ENCODE peak calls at places on chromosomes 1 and 21, in nine cellular contexts. C is foreskin fibroblast; G is lower lobe of right lung; D is cardiac muscle cell; K is CD8-positive, alpha-beta T cell; U is cardiac fibroblast; J is GM12878; I is GM23338; N is epithelial cell of esophagus. X is an unnamed sample.

GRCh38 chr1:11355594-11356467 is 82.8 kb downstream of the UBIAD1 start:
- DNase-seq in C (no peak), G (no peak), D (no peak), K (no peak), U (no peak), J (no peak), I (peak), N (no peak), X (no peak)

GRCh38 chr1:84245566-84245965 is 55.9 kb upstream of the SAMD13 start:
- DNase-seq in C (no peak), G (no peak), D (peak), K (no peak), U (peak), J (no peak), I (no peak), N (no peak), X (no peak)

GRCh38 chr1:13469343-13469742 is 44.5 kb downstream of the LRRC38 start:
- DNase-seq in C (no peak), G (no peak), D (peak), K (no peak), U (no peak), J (no peak), I (peak), N (peak), X (peak)

GRCh38 chr1:204190212-204191211 is 5.8 kb downstream of the KISS1 start:
- DNase-seq in C (peak), G (no peak), D (peak), K (no peak), U (peak), J (no peak), I (peak), N (peak), X (no peak)

GRCh38 chr1:219188331-219188803 is 14.7 kb downstream of the LYPLAL1 start:
- DNase-seq in C (no peak), G (no peak), D (no peak), K (no peak), U (no peak), J (peak), I (no peak), N (no peak), X (peak)

GRCh38 chr1:193069748-193070394 is 10.5 kb downstream of the RO60 start:
- DNase-seq in C (peak), G (no peak), D (peak), K (no peak), U (peak), J (no peak), I (peak), N (peak), X (peak)

GRCh38 chr1:42173961-42174715 is 9.6 kb upstream of the GUCA2A start:
- DNase-seq in C (peak), G (no peak), D (peak), K (no peak), U (peak), J (no peak), I (no peak), N (peak), X (no peak)

GRCh38 chr1:109786531-109787021 is 22.9 kb upstream of the EPS8L3 start:
- DNase-seq in C (no peak), G (peak), D (peak), K (no peak), U (peak), J (no peak), I (no peak), N (peak), X (no peak)

GRCh38 chr1:53123462-53124129 is 18.8 kb downstream of the SLC1A7 start:
- DNase-seq in C (peak), G (peak), D (peak), K (no peak), U (peak), J (no peak), I (no peak), N (no peak), X (no peak)

GRCh38 chr1:32861904-32862698 is 8.6 kb downstream of the FNDC5 start:
- DNase-seq in C (peak), G (no peak), D (no peak), K (peak), U (peak), J (no peak), I (no peak), N (no peak), X (no peak)

GRCh38 chr1:183114441-183114840 is 71.6 kb upstream of the LAMC2 start:
- DNase-seq in C (no peak), G (no peak), D (no peak), K (no peak), U (no peak), J (no peak), I (no peak), N (no peak), X (no peak)

GRCh38 chr21:26140185-26140584 is 30.4 kb downstream of the APP start:
- DNase-seq in C (peak), G (no peak), D (peak), K (no peak), U (peak), J (no peak), I (no peak), N (peak), X (no peak)

GRCh38 chr1:31705080-31705866 is 1.5 kb upstream of the COL16A1 start:
- DNase-seq in C (peak), G (no peak), D (peak), K (peak), U (peak), J (no peak), I (peak), N (peak), X (peak)

GRCh38 chr1:47769983-47770382 is 227.2 kb downstream of the TRABD2B start:
- DNase-seq in C (no peak), G (peak), D (no peak), K (no peak), U (no peak), J (no peak), I (no peak), N (no peak), X (no peak)

GRCh38 chr1:98336472-98337118 is 324.9 kb upstream of the SNX7 start:
- DNase-seq in C (no peak), G (no peak), D (no peak), K (no peak), U (no peak), J (no peak), I (peak), N (no peak), X (no peak)

GRCh38 chr1:54679055-54679643 is 36.5 kb upstream of the TTC4 start:
- DNase-seq in C (no peak), G (no peak), D (no peak), K (no peak), U (no peak), J (no peak), I (no peak), N (no peak), X (no peak)

GRCh38 chr1:87330201-87330953 is 1.7 kb downstream of the LMO4 start:
- DNase-seq in C (peak), G (no peak), D (peak), K (no peak), U (peak), J (no peak), I (peak), N (peak), X (peak)

GRCh38 chr1:185666582-185666981 is 67.6 kb upstream of the HMCN1 start:
- DNase-seq in C (no peak), G (no peak), D (no peak), K (no peak), U (no peak), J (no peak), I (peak), N (no peak), X (no peak)

GRCh38 chr1:146034976-146035469 is 13.5 kb upstream of the HJV start:
- DNase-seq in C (no peak), G (no peak), D (peak), K (no peak), U (peak), J (no peak), I (peak), N (no peak), X (peak)

GRCh38 chr1:24560361-24560760 is 4.5 kb downstream of the NCMAP start:
- DNase-seq in C (no peak), G (no peak), D (no peak), K (no peak), U (no peak), J (no peak), I (no peak), N (no peak), X (no peak)
- H3K4me3 ChIP-seq in C (no peak), G (no peak), D (no peak), K (no peak), U (no peak), J (no peak), I (no peak), N (no peak), X (no peak)

GRCh38 chr1:90729484-90730246 is 12.6 kb upstream of the BARHL2 start:
- DNase-seq in C (no peak), G (no peak), D (no peak), K (no peak), U (no peak), J (no peak), I (peak), N (no peak), X (no peak)
- TF ChIP-seq CTCF in C (no peak), G (peak), D (peak), K (peak), U (no peak), J (peak), I (peak), N (no peak), X (peak)

DNA sequence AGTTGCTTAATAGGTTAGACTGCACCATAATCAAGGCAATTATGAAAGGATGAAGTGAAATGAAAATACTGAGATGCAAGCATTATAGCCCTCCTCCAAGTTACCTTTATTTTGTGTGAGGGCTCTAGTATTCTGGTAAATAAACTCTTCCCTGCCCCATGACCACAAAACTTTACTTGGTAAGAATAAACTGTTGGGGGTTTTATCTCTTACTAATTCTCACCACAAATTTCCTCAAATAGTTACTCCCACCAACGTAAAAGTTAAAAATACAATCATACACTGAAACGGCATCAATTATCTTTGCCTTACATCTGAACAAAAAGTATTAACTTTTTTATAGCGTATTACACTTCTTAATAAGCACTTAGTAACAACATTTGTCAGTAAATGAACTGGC is 29.5 kb downstream of the C21orf91 start:
- DNase-seq in C (no peak), G (no peak), D (no peak), K (no peak), U (no peak), J (no peak), I (no peak), N (no peak), X (no peak)
- H3K4me3 ChIP-seq in C (no peak), G (no peak), D (no peak), K (no peak), U (no peak), J (no peak), I (no peak), N (no peak), X (peak)

GRCh38 chr1:167207940-167208623 is 12.6 kb upstream of the POU2F1 start:
- DNase-seq in C (peak), G (no peak), D (no peak), K (no peak), U (no peak), J (no peak), I (peak), N (no peak), X (no peak)
- TF ChIP-seq CTCF in C (peak), G (peak), D (peak), K (no peak), U (peak), J (no peak), I (peak), N (no peak), X (no peak)

GRCh38 chr21:33767960-33768359 is 125.7 kb downstream of the ITSN1 start:
- DNase-seq in C (no peak), G (no peak), D (no peak), K (no peak), U (no peak), J (no peak), I (no peak), N (no peak), X (no peak)

GRCh38 chr21:33767236-33767635 is 124.9 kb downstream of the ITSN1 start:
- DNase-seq in C (peak), G (no peak), D (no peak), K (no peak), U (peak), J (no peak), I (no peak), N (no peak), X (no peak)

GRCh38 chr21:33769057-33769456 is 126.8 kb downstream of the ITSN1 start:
- DNase-seq in C (no peak), G (no peak), D (peak), K (no peak), U (no peak), J (no peak), I (no peak), N (no peak), X (no peak)

GRCh38 chr21:33771976-33772375 is 129.7 kb downstream of the ITSN1 start:
- DNase-seq in C (no peak), G (no peak), D (no peak), K (no peak), U (no peak), J (no peak), I (no peak), N (no peak), X (no peak)

DNA sequence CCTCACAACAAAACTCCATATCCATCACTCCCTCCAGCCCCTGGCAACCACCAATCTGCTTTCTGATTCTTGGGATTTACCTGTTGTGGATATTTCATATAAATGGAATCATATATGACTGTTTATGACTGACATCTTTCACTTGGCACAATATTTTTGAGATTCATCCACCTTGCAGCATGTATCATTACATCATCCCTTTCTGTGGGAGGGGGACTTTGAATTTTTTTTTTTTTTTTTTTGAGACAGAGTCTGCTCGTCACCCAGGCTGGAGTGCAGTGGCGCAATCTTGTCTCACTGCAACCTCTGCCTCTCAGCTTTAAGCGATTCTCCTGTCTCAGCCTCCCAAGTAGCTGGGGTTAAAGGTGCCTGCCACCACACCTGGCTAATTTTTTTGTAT is 128.2 kb downstream of the ITSN1 start:
- DNase-seq in C (no peak), G (no peak), D (no peak), K (no peak), U (no peak), J (no peak), I (no peak), N (no peak), X (no peak)
- H3K4me3 ChIP-seq in C (no peak), G (no peak), D (no peak), K (no peak), U (no peak), J (no peak), I (no peak), N (no peak), X (no peak)

DNA sequence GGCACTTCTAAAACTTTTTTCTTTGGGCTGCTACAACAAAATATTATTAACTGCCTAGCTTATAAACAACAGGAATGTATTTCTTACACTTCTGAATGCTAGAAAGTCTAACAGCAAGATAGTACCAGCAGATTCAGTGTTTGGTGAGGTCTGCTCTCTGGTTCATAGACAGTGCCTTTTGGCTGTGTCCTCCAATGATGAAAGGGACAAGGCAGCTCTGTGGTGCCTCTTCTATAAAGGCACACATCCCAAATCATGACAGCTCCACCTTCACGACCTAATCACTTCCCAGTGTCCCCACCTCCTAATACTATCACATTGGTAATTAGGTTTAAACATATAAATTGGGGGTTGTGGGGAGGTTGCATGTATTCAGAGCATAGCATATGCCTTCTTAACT is 9.5 kb downstream of the CFH start:
- DNase-seq in C (no peak), G (no peak), D (no peak), K (no peak), U (no peak), J (no peak), I (no peak), N (no peak), X (no peak)
- TF ChIP-seq CTCF in C (no peak), G (no peak), D (no peak), K (no peak), U (no peak), J (no peak), I (no peak), N (no peak), X (no peak)